ENCODE peak calls at places on chromosomes 16 and 17, in ten cellular contexts. M, P, G, I, R, L, N, E, S and B are unnamed samples.

GRCh38 chr17:40828454-40829039 is 6.1 kb upstream of the KRT10 start:
- DNase-seq in M (no peak), P (no peak), G (no peak), I (no peak), R (no peak), L (peak), N (no peak), E (no peak), S (no peak), B (peak)

GRCh38 chr16:25177831-25178688 is 38.7 kb upstream of the AQP8 start:
- DNase-seq in M (no peak), P (no peak), G (no peak), I (no peak), R (no peak), L (no peak), N (no peak), E (no peak), S (no peak), B (no peak)

GRCh38 chr16:89320717-89321501 is 103.4 kb downstream of the ZNF778 start:
- DNase-seq in M (no peak), P (no peak), G (no peak), I (no peak), R (no peak), L (peak), N (no peak), E (no peak), S (no peak), B (peak)

GRCh38 chr17:7354262-7354781 is 634 bp upstream of the TMEM95 start:
- DNase-seq in M (no peak), P (no peak), G (no peak), I (no peak), R (peak), L (peak), N (peak), E (peak), S (no peak), B (no peak)

GRCh38 chr17:17343896-17344506 is 40.8 kb downstream of the NT5M start:
- DNase-seq in M (no peak), P (no peak), G (peak), I (no peak), R (no peak), L (no peak), N (no peak), E (no peak), S (no peak), B (no peak)

GRCh38 chr17:56866496-56866895 is 32.5 kb downstream of the DGKE start:
- DNase-seq in M (no peak), P (no peak), G (no peak), I (no peak), R (no peak), L (no peak), N (no peak), E (no peak), S (no peak), B (no peak)

GRCh38 chr17:59038734-59039133 is 67.9 kb downstream of the TRIM37 start:
- DNase-seq in M (no peak), P (no peak), G (no peak), I (no peak), R (peak), L (peak), N (no peak), E (no peak), S (no peak), B (peak)

GRCh38 chr17:58082341-58082869 is 814 bp upstream of the DYNLL2 start:
- DNase-seq in M (no peak), P (no peak), G (no peak), I (no peak), R (no peak), L (no peak), N (no peak), E (no peak), S (no peak), B (no peak)

GRCh38 chr16:14628806-14629611 is 1.1 kb downstream of the PARN start:
- DNase-seq in M (no peak), P (no peak), G (no peak), I (no peak), R (no peak), L (no peak), N (no peak), E (no peak), S (no peak), B (peak)

GRCh38 chr17:35210741-35211140 is 16.5 kb upstream of the SLC35G3 start:
- DNase-seq in M (no peak), P (no peak), G (no peak), I (no peak), R (no peak), L (no peak), N (no peak), E (no peak), S (no peak), B (no peak)

GRCh38 chr16:30122621-30123160 is 329 bp downstream of the MAPK3 start:
- DNase-seq in M (peak), P (peak), G (no peak), I (no peak), R (no peak), L (no peak), N (no peak), E (no peak), S (no peak), B (no peak)

GRCh38 chr16:4391635-4392381 is 20.2 kb downstream of the VASN start:
- DNase-seq in M (no peak), P (no peak), G (no peak), I (no peak), R (no peak), L (no peak), N (no peak), E (no peak), S (no peak), B (no peak)

DNA sequence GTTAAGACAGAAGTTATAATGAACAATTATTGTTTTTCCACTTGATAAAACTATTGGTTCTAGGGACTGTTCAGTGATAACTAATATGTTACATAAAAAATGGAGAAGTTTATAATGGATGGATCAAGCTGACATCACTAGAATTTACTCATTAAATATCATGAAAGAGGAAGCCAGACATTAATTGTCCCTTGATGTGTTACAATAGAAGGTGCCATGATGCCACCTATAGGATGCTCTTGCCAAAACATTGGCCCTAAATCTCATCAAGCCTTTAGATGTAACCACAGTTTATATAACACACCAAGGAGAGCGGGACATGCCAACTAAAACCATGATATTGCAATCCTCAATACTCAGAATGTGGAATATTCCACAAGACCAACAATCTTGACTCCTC is 147.9 kb upstream of the MON1B start:
- DNase-seq in M (no peak), P (no peak), G (no peak), I (peak), R (peak), L (no peak), N (no peak), E (no peak), S (no peak), B (peak)
- TF ChIP-seq CTCF in M (no peak), P (no peak), G (no peak), I (peak), R (peak), L (no peak), N (no peak), E (peak), S (no peak), B (peak)

GRCh38 chr17:61729690-61730268 is 133.5 kb downstream of the BRIP1 start:
- DNase-seq in M (no peak), P (no peak), G (no peak), I (no peak), R (no peak), L (peak), N (no peak), E (no peak), S (no peak), B (no peak)
- TF ChIP-seq CTCF in M (no peak), P (no peak), G (no peak), I (no peak), R (peak), L (peak), N (no peak), E (no peak), S (no peak), B (no peak)

GRCh38 chr17:12794919-12795517 is 5.7 kb downstream of the ARHGAP44 start:
- DNase-seq in M (no peak), P (no peak), G (no peak), I (no peak), R (no peak), L (no peak), N (no peak), E (no peak), S (no peak), B (no peak)

GRCh38 chr17:12789075-12789975 is at the start of gene ARHGAP44:
- DNase-seq in M (no peak), P (no peak), G (no peak), I (peak), R (peak), L (peak), N (no peak), E (peak), S (peak), B (peak)

GRCh38 chr17:12790806-12791148 is 1.5 kb downstream of the ARHGAP44 start:
- DNase-seq in M (no peak), P (no peak), G (no peak), I (no peak), R (no peak), L (no peak), N (no peak), E (no peak), S (no peak), B (no peak)

DNA sequence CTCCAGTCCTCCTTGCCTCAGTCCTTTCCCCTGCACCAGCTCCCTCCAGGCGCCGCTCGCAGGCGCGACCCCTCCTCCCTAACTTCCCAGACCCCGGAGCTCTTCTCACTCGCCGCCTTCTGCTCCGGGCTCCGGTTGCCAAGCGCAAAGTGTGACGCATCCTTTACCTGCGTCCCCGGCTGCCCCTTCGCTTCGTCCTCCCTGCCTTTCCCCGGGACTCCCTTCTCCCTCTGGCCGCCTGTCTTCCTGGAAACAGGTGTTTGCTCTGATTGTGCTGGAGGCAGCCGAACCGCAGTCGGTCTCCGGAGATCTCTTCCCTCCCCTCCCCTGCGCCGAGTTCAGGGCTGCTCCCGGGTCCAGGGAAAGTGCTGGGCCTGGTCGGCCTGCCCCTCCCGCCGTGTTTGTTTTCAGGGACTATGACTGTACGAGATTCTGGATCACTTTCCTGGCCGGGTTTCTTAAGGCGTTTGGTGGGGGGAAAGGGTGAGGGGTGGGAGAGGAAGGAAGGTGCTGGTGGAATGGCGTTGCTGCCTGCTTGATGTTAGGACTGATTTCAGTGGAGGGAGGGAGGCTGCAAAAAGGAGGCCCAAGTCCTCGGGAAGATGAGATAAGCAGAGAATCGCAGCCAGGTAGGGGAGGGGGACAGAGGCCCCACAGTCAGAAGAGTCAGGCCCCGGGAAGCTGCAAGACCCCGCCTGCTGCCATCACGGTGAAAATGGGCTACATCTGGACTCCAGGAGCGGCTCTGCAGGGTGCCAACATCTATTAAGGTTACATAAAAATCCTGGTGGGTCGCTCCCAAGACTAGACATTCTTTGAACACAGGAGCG is 893 bp downstream of the ARHGAP44 start:
- DNase-seq in M (no peak), P (no peak), G (no peak), I (no peak), R (no peak), L (no peak), N (no peak), E (no peak), S (no peak), B (no peak)
- TF ChIP-seq CTCF in M (no peak), P (no peak), G (no peak), I (no peak), R (no peak), L (no peak), N (no peak), E (no peak), S (no peak), B (no peak)

GRCh38 chr17:15026088-15026487 is 239.0 kb downstream of the PMP22 start:
- DNase-seq in M (no peak), P (no peak), G (no peak), I (no peak), R (no peak), L (no peak), N (no peak), E (no peak), S (no peak), B (no peak)

GRCh38 chr17:15031971-15032370 is 233.2 kb downstream of the PMP22 start:
- DNase-seq in M (no peak), P (no peak), G (no peak), I (no peak), R (no peak), L (no peak), N (no peak), E (no peak), S (no peak), B (no peak)

GRCh38 chr17:15023589-15023988 is 241.5 kb downstream of the PMP22 start:
- DNase-seq in M (no peak), P (no peak), G (no peak), I (no peak), R (no peak), L (no peak), N (no peak), E (no peak), S (no peak), B (no peak)

GRCh38 chr17:15027853-15028252 is 237.3 kb downstream of the PMP22 start:
- DNase-seq in M (no peak), P (no peak), G (no peak), I (no peak), R (no peak), L (no peak), N (no peak), E (no peak), S (no peak), B (no peak)

DNA sequence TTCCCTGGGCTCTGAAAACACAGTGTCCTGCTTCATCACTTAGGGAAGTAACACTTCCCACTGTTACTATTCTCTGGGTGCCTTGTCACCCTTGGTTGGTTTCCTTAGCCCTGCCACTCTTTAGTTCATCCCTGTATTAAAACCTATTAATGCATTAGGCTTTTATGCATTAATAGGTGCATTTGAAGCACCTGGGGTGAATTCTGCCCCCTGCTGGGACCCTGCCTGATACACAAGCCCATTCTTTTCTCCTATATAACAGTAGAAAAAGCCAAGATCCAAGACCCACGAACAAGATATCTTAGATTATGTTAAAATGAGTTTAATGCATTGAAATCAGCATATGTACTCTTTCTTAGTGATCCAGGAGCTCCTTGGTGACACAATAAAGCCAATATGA is 235.7 kb downstream of the PMP22 start:
- DNase-seq in M (no peak), P (no peak), G (no peak), I (no peak), R (no peak), L (no peak), N (no peak), E (no peak), S (no peak), B (no peak)
- TF ChIP-seq CTCF in M (no peak), P (no peak), G (no peak), I (no peak), R (no peak), L (no peak), N (no peak), E (no peak), S (no peak), B (no peak)

GRCh38 chr16:680967-681745 is 946 bp downstream of the STUB1 start:
- DNase-seq in M (no peak), P (no peak), G (no peak), I (no peak), R (no peak), L (peak), N (no peak), E (no peak), S (no peak), B (peak)
- TF ChIP-seq CTCF in M (no peak), P (no peak), G (no peak), I (peak), R (peak), L (peak), N (no peak), E (peak), S (no peak), B (no peak)